ENCODE peak calls at places on chromosome 14, in seven cellular contexts. One of them, this sample, is unnamed.

GRCh38 chr14:56002316-56002715 is 115.9 kb upstream of the PELI2 start:
- DNase-seq in heart left ventricle: no peak
- DNase-seq in fibroblast of villous mesenchyme: no peak
- DNase-seq in GM12865: no peak
- DNase-seq in MM.1S: no peak
- DNase-seq in cardiac fibroblast: no peak
- DNase-seq in suprapubic skin: no peak
- DNase-seq in this sample: no peak

GRCh38 chr14:102592969-102593840 is 756 bp downstream of the RCOR1 start:
- DNase-seq in heart left ventricle: peak
- DNase-seq in fibroblast of villous mesenchyme: peak
- DNase-seq in GM12865: peak
- DNase-seq in MM.1S: peak
- DNase-seq in cardiac fibroblast: peak
- DNase-seq in suprapubic skin: peak
- DNase-seq in this sample: peak

GRCh38 chr14:38107216-38107631 is 100.5 kb upstream of the SSTR1 start:
- DNase-seq in heart left ventricle: no peak
- DNase-seq in fibroblast of villous mesenchyme: no peak
- DNase-seq in GM12865: peak
- DNase-seq in MM.1S: peak
- DNase-seq in cardiac fibroblast: no peak
- DNase-seq in suprapubic skin: no peak
- DNase-seq in this sample: no peak

GRCh38 chr14:93789366-93790130 is 1.3 kb upstream of the PRIMA1 start:
- DNase-seq in heart left ventricle: no peak
- DNase-seq in fibroblast of villous mesenchyme: no peak
- DNase-seq in GM12865: no peak
- DNase-seq in MM.1S: no peak
- DNase-seq in cardiac fibroblast: no peak
- DNase-seq in suprapubic skin: no peak
- DNase-seq in this sample: no peak

GRCh38 chr14:104443391-104444158 is 136.0 kb upstream of the C14orf180 start:
- DNase-seq in heart left ventricle: no peak
- DNase-seq in fibroblast of villous mesenchyme: no peak
- DNase-seq in GM12865: no peak
- DNase-seq in MM.1S: no peak
- DNase-seq in cardiac fibroblast: no peak
- DNase-seq in suprapubic skin: peak
- DNase-seq in this sample: no peak

GRCh38 chr14:93493054-93493453 is 62.3 kb downstream of the UNC79 start:
- DNase-seq in heart left ventricle: no peak
- DNase-seq in fibroblast of villous mesenchyme: no peak
- DNase-seq in GM12865: no peak
- DNase-seq in MM.1S: no peak
- DNase-seq in cardiac fibroblast: no peak
- DNase-seq in suprapubic skin: no peak
- DNase-seq in this sample: no peak

GRCh38 chr14:92511472-92512247 is 1.9 kb upstream of the RIN3 start:
- DNase-seq in heart left ventricle: no peak
- DNase-seq in fibroblast of villous mesenchyme: peak
- DNase-seq in GM12865: no peak
- DNase-seq in MM.1S: no peak
- DNase-seq in cardiac fibroblast: peak
- DNase-seq in suprapubic skin: no peak
- DNase-seq in this sample: peak

GRCh38 chr14:104105071-104105821 is 19.7 kb downstream of the ASPG start:
- DNase-seq in heart left ventricle: peak
- DNase-seq in fibroblast of villous mesenchyme: no peak
- DNase-seq in GM12865: no peak
- DNase-seq in MM.1S: no peak
- DNase-seq in cardiac fibroblast: no peak
- DNase-seq in suprapubic skin: peak
- DNase-seq in this sample: no peak

GRCh38 chr14:34971801-34972200 is 11.0 kb upstream of the SRP54 start:
- DNase-seq in heart left ventricle: no peak
- DNase-seq in fibroblast of villous mesenchyme: no peak
- DNase-seq in GM12865: no peak
- DNase-seq in MM.1S: no peak
- DNase-seq in cardiac fibroblast: no peak
- DNase-seq in suprapubic skin: no peak
- DNase-seq in this sample: no peak

GRCh38 chr14:79568566-79568965 is 642.7 kb downstream of the DIO2 start:
- DNase-seq in heart left ventricle: no peak
- DNase-seq in fibroblast of villous mesenchyme: no peak
- DNase-seq in GM12865: no peak
- DNase-seq in MM.1S: no peak
- DNase-seq in cardiac fibroblast: no peak
- DNase-seq in suprapubic skin: no peak
- DNase-seq in this sample: peak

GRCh38 chr14:24079521-24080141 is 8.3 kb downstream of the CPNE6 start:
- DNase-seq in heart left ventricle: no peak
- DNase-seq in fibroblast of villous mesenchyme: no peak
- DNase-seq in GM12865: no peak
- DNase-seq in MM.1S: no peak
- DNase-seq in cardiac fibroblast: no peak
- DNase-seq in suprapubic skin: no peak
- DNase-seq in this sample: no peak

GRCh38 chr14:102754370-102755262 is 22.6 kb upstream of the TRAF3 start:
- DNase-seq in heart left ventricle: no peak
- DNase-seq in fibroblast of villous mesenchyme: no peak
- DNase-seq in GM12865: peak
- DNase-seq in MM.1S: no peak
- DNase-seq in cardiac fibroblast: no peak
- DNase-seq in suprapubic skin: no peak
- DNase-seq in this sample: no peak

GRCh38 chr14:33412450-33412849 is 473.8 kb downstream of the NPAS3 start:
- DNase-seq in heart left ventricle: no peak
- DNase-seq in fibroblast of villous mesenchyme: no peak
- DNase-seq in GM12865: no peak
- DNase-seq in MM.1S: no peak
- DNase-seq in cardiac fibroblast: no peak
- DNase-seq in suprapubic skin: no peak
- DNase-seq in this sample: no peak

GRCh38 chr14:23154876-23155587 is 28.4 kb downstream of the SLC7A8 start:
- DNase-seq in heart left ventricle: peak
- DNase-seq in fibroblast of villous mesenchyme: peak
- DNase-seq in GM12865: no peak
- DNase-seq in MM.1S: no peak
- DNase-seq in cardiac fibroblast: peak
- DNase-seq in suprapubic skin: peak
- DNase-seq in this sample: peak

DNA sequence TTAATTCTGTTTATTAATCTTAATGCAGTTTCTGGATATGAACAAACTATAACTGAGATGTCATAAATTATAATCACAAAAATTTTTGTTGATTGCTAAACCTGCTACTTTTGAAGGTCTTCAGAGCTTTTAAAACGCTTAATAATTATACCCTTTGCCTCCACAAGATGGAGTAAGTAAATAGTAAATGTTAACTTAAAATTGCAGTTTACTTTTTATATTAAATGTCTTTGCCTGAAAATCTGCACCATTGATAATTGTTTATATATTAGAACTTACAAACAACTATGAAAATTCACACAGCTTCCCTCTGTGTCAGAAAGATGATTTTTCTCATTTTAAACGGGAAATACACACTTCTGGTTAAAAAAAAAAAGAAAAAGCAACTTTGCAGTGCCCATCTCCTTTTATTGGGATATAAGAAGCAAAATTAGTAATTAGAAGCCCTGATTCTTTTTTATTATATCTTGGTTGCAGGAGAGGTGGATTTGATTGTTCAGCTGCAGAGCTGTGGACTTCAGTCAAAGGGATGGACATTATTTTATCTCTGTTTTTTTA is 35.6 kb downstream of the SCFD1 start:
- DNase-seq in heart left ventricle: no peak
- DNase-seq in fibroblast of villous mesenchyme: no peak
- DNase-seq in GM12865: no peak
- DNase-seq in MM.1S: no peak
- DNase-seq in cardiac fibroblast: peak
- DNase-seq in suprapubic skin: no peak
- DNase-seq in this sample: peak
- TF ChIP-seq CTCF in heart left ventricle: no peak
- TF ChIP-seq CTCF in fibroblast of villous mesenchyme: peak
- TF ChIP-seq CTCF in GM12865: no peak
- TF ChIP-seq CTCF in MM.1S: peak
- TF ChIP-seq CTCF in cardiac fibroblast: peak
- TF ChIP-seq CTCF in suprapubic skin: no peak
- TF ChIP-seq CTCF in this sample: peak

GRCh38 chr14:54773171-54774006 is 129.2 kb downstream of the GCH1 start:
- DNase-seq in heart left ventricle: peak
- DNase-seq in fibroblast of villous mesenchyme: peak
- DNase-seq in GM12865: peak
- DNase-seq in MM.1S: peak
- DNase-seq in cardiac fibroblast: peak
- DNase-seq in suprapubic skin: peak
- DNase-seq in this sample: peak
- H3K4me3 ChIP-seq in heart left ventricle: no peak
- H3K4me3 ChIP-seq in fibroblast of villous mesenchyme: peak
- H3K4me3 ChIP-seq in GM12865: no peak
- H3K4me3 ChIP-seq in MM.1S: peak
- H3K4me3 ChIP-seq in cardiac fibroblast: peak
- H3K4me3 ChIP-seq in suprapubic skin: no peak
- H3K4me3 ChIP-seq in this sample: peak

GRCh38 chr14:73239463-73240241 is 2.3 kb downstream of the PAPLN start:
- DNase-seq in heart left ventricle: peak
- DNase-seq in fibroblast of villous mesenchyme: peak
- DNase-seq in GM12865: no peak
- DNase-seq in MM.1S: no peak
- DNase-seq in cardiac fibroblast: peak
- DNase-seq in suprapubic skin: peak
- DNase-seq in this sample: peak
- TF ChIP-seq CTCF in heart left ventricle: no peak
- TF ChIP-seq CTCF in fibroblast of villous mesenchyme: no peak
- TF ChIP-seq CTCF in GM12865: no peak
- TF ChIP-seq CTCF in MM.1S: no peak
- TF ChIP-seq CTCF in cardiac fibroblast: no peak
- TF ChIP-seq CTCF in suprapubic skin: no peak
- TF ChIP-seq CTCF in this sample: no peak

GRCh38 chr14:73168691-73169090 is 32.4 kb downstream of the PSEN1 start:
- DNase-seq in heart left ventricle: no peak
- DNase-seq in fibroblast of villous mesenchyme: no peak
- DNase-seq in GM12865: no peak
- DNase-seq in MM.1S: no peak
- DNase-seq in cardiac fibroblast: no peak
- DNase-seq in suprapubic skin: no peak
- DNase-seq in this sample: no peak
- H3K4me3 ChIP-seq in heart left ventricle: no peak
- H3K4me3 ChIP-seq in fibroblast of villous mesenchyme: no peak
- H3K4me3 ChIP-seq in GM12865: no peak
- H3K4me3 ChIP-seq in MM.1S: no peak
- H3K4me3 ChIP-seq in cardiac fibroblast: no peak
- H3K4me3 ChIP-seq in suprapubic skin: no peak
- H3K4me3 ChIP-seq in this sample: no peak

GRCh38 chr14:74245292-74245691 is 6.0 kb downstream of the VSX2 start:
- DNase-seq in heart left ventricle: no peak
- DNase-seq in fibroblast of villous mesenchyme: no peak
- DNase-seq in GM12865: no peak
- DNase-seq in MM.1S: no peak
- DNase-seq in cardiac fibroblast: no peak
- DNase-seq in suprapubic skin: no peak
- DNase-seq in this sample: no peak

GRCh38 chr14:74243051-74243450 is 3.8 kb downstream of the VSX2 start:
- DNase-seq in heart left ventricle: no peak
- DNase-seq in fibroblast of villous mesenchyme: no peak
- DNase-seq in GM12865: no peak
- DNase-seq in MM.1S: no peak
- DNase-seq in cardiac fibroblast: no peak
- DNase-seq in suprapubic skin: no peak
- DNase-seq in this sample: no peak

GRCh38 chr14:74242055-74243042 is 3.1 kb downstream of the VSX2 start:
- DNase-seq in heart left ventricle: no peak
- DNase-seq in fibroblast of villous mesenchyme: no peak
- DNase-seq in GM12865: no peak
- DNase-seq in MM.1S: no peak
- DNase-seq in cardiac fibroblast: no peak
- DNase-seq in suprapubic skin: no peak
- DNase-seq in this sample: no peak

GRCh38 chr14:74246561-74246960 is 7.3 kb downstream of the VSX2 start:
- DNase-seq in heart left ventricle: no peak
- DNase-seq in fibroblast of villous mesenchyme: no peak
- DNase-seq in GM12865: no peak
- DNase-seq in MM.1S: no peak
- DNase-seq in cardiac fibroblast: no peak
- DNase-seq in suprapubic skin: no peak
- DNase-seq in this sample: no peak

DNA sequence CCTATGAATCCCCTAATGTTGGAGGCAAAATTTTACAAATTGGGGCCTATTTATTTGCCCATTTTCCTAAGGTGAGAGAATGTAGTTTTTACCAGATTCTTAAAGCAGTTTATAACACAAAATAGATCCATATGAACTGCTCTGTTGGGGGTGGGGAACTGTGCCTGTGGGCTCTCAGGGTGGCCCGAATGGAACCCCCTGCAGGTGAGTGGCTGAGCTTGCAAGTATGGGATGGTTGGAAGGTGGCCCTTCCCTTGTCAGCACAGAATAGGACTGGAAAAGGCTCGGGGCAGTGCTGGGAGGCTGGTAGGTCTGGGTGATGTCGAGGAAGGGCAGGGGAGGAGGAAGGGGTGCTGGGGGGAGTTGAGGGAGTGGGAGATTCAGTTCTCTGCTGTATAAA is 4.9 kb downstream of the VSX2 start:
- DNase-seq in heart left ventricle: no peak
- DNase-seq in fibroblast of villous mesenchyme: no peak
- DNase-seq in GM12865: no peak
- DNase-seq in MM.1S: no peak
- DNase-seq in cardiac fibroblast: no peak
- DNase-seq in suprapubic skin: no peak
- DNase-seq in this sample: no peak
- TF ChIP-seq CTCF in heart left ventricle: no peak
- TF ChIP-seq CTCF in fibroblast of villous mesenchyme: no peak
- TF ChIP-seq CTCF in GM12865: no peak
- TF ChIP-seq CTCF in MM.1S: no peak
- TF ChIP-seq CTCF in cardiac fibroblast: no peak
- TF ChIP-seq CTCF in suprapubic skin: no peak
- TF ChIP-seq CTCF in this sample: no peak

DNA sequence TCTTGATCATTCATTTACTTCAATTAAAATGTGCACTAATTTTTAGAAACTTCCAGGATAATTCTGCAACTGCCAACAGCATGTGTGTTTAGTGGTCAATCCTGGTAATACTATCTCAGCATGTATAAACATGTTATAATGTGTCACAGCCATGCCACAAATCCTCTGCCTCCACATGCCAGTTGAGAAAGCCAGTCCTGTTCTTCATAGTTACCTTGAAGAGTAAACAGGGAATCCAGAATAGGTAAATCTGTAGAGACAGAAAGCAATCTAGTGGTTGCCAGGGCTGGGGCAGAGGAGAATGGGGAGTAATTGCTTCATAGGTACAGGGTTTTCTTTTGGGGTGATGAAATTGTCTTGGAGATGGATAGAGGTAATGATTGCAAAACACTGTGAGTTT is 85.9 kb downstream of the ARMH4 start:
- DNase-seq in heart left ventricle: no peak
- DNase-seq in fibroblast of villous mesenchyme: no peak
- DNase-seq in GM12865: no peak
- DNase-seq in MM.1S: no peak
- DNase-seq in cardiac fibroblast: no peak
- DNase-seq in suprapubic skin: no peak
- DNase-seq in this sample: no peak
- H3K4me3 ChIP-seq in heart left ventricle: no peak
- H3K4me3 ChIP-seq in fibroblast of villous mesenchyme: no peak
- H3K4me3 ChIP-seq in GM12865: no peak
- H3K4me3 ChIP-seq in MM.1S: no peak
- H3K4me3 ChIP-seq in cardiac fibroblast: no peak
- H3K4me3 ChIP-seq in suprapubic skin: no peak
- H3K4me3 ChIP-seq in this sample: no peak

GRCh38 chr14:73759714-73760597 is 45.8 kb upstream of the PNMA1 start:
- DNase-seq in heart left ventricle: peak
- DNase-seq in fibroblast of villous mesenchyme: peak
- DNase-seq in GM12865: peak
- DNase-seq in MM.1S: peak
- DNase-seq in cardiac fibroblast: peak
- DNase-seq in suprapubic skin: peak
- DNase-seq in this sample: peak
- TF ChIP-seq CTCF in heart left ventricle: no peak
- TF ChIP-seq CTCF in fibroblast of villous mesenchyme: no peak
- TF ChIP-seq CTCF in GM12865: no peak
- TF ChIP-seq CTCF in MM.1S: no peak
- TF ChIP-seq CTCF in cardiac fibroblast: no peak
- TF ChIP-seq CTCF in suprapubic skin: no peak
- TF ChIP-seq CTCF in this sample: no peak